ENCODE peak calls at places on chromosome 14, in five cellular contexts. One of them, this sample, is unnamed.
A peak's percentile ranks its signal among the peaks of the same experiment; 100 is the strongest.

GRCh38 chr14:49586673-49587460 is 687 bp upstream of the RPS29 start:
- DNase-seq in SK-N-SH: peak; percentile 60
- DNase-seq in DND-41: peak; percentile 73
- DNase-seq in neuronal stem cell: peak; percentile 70
- DNase-seq in HCT116: peak; percentile 72
- DNase-seq in this sample: peak; percentile 40

GRCh38 chr14:86797075-86797351 is 1196.0 kb downstream of the GALC start:
- DNase-seq in SK-N-SH: no peak
- DNase-seq in DND-41: no peak
- DNase-seq in neuronal stem cell: no peak
- DNase-seq in HCT116: no peak
- DNase-seq in this sample: no peak

GRCh38 chr14:50025073-50025472 is 91.3 kb downstream of the VCPKMT start:
- DNase-seq in SK-N-SH: no peak
- DNase-seq in DND-41: no peak
- DNase-seq in neuronal stem cell: no peak
- DNase-seq in HCT116: no peak
- DNase-seq in this sample: no peak

GRCh38 chr14:61698216-61698980 is 3.1 kb downstream of the HIF1A start:
- DNase-seq in SK-N-SH: no peak
- DNase-seq in DND-41: no peak
- DNase-seq in neuronal stem cell: no peak
- DNase-seq in HCT116: no peak
- DNase-seq in this sample: no peak

GRCh38 chr14:32426596-32427408 is 97.7 kb downstream of the AKAP6 start:
- DNase-seq in SK-N-SH: peak; percentile 58
- DNase-seq in DND-41: no peak
- DNase-seq in neuronal stem cell: no peak
- DNase-seq in HCT116: no peak
- DNase-seq in this sample: no peak

GRCh38 chr14:104798300-104799238 is 2.3 kb upstream of the ZBTB42 start:
- DNase-seq in SK-N-SH: no peak
- DNase-seq in DND-41: no peak
- DNase-seq in neuronal stem cell: no peak
- DNase-seq in HCT116: no peak
- DNase-seq in this sample: no peak

GRCh38 chr14:76386922-76387782 is 11.2 kb downstream of the ESRRB start:
- DNase-seq in SK-N-SH: peak; percentile 90
- DNase-seq in DND-41: peak; percentile 77
- DNase-seq in neuronal stem cell: peak; percentile 80
- DNase-seq in HCT116: peak; percentile 37
- DNase-seq in this sample: peak; percentile 61

GRCh38 chr14:31897581-31898186 is 179.4 kb upstream of the ARHGAP5 start:
- DNase-seq in SK-N-SH: no peak
- DNase-seq in DND-41: no peak
- DNase-seq in neuronal stem cell: no peak
- DNase-seq in HCT116: no peak
- DNase-seq in this sample: no peak

GRCh38 chr14:61643546-61643945 is 51.8 kb upstream of the HIF1A start:
- DNase-seq in SK-N-SH: no peak
- DNase-seq in DND-41: no peak
- DNase-seq in neuronal stem cell: no peak
- DNase-seq in HCT116: no peak
- DNase-seq in this sample: no peak

GRCh38 chr14:70663707-70664179 is 22.0 kb downstream of the TTC9 start:
- DNase-seq in SK-N-SH: no peak
- DNase-seq in DND-41: no peak
- DNase-seq in neuronal stem cell: no peak
- DNase-seq in HCT116: no peak
- DNase-seq in this sample: no peak

GRCh38 chr14:91349481-91350074 is 68.0 kb downstream of the CCDC88C start:
- DNase-seq in SK-N-SH: no peak
- DNase-seq in DND-41: no peak
- DNase-seq in neuronal stem cell: no peak
- DNase-seq in HCT116: no peak
- DNase-seq in this sample: no peak

GRCh38 chr14:69137456-69138188 is 15.3 kb downstream of the DCAF5 start:
- DNase-seq in SK-N-SH: no peak
- DNase-seq in DND-41: no peak
- DNase-seq in neuronal stem cell: no peak
- DNase-seq in HCT116: no peak
- DNase-seq in this sample: no peak

GRCh38 chr14:55271572-55272414 is 572 bp downstream of the FBXO34 start:
- DNase-seq in SK-N-SH: peak; percentile 91
- DNase-seq in DND-41: peak; percentile 65
- DNase-seq in neuronal stem cell: peak; percentile 52
- DNase-seq in HCT116: peak; percentile 67
- DNase-seq in this sample: peak; percentile 80

GRCh38 chr14:55270832-55271571 is at the start of gene FBXO34:
- DNase-seq in SK-N-SH: peak; percentile 97
- DNase-seq in DND-41: peak; percentile 98
- DNase-seq in neuronal stem cell: peak; percentile 98
- DNase-seq in HCT116: peak; percentile 95
- DNase-seq in this sample: peak; percentile 100

GRCh38 chr14:55272922-55273321 is 1.7 kb downstream of the FBXO34 start:
- DNase-seq in SK-N-SH: no peak
- DNase-seq in DND-41: no peak
- DNase-seq in neuronal stem cell: no peak
- DNase-seq in HCT116: no peak
- DNase-seq in this sample: no peak

GRCh38 chr14:55274144-55274543 is 2.9 kb downstream of the FBXO34 start:
- DNase-seq in SK-N-SH: no peak
- DNase-seq in DND-41: no peak
- DNase-seq in neuronal stem cell: no peak
- DNase-seq in HCT116: no peak
- DNase-seq in this sample: no peak

DNA sequence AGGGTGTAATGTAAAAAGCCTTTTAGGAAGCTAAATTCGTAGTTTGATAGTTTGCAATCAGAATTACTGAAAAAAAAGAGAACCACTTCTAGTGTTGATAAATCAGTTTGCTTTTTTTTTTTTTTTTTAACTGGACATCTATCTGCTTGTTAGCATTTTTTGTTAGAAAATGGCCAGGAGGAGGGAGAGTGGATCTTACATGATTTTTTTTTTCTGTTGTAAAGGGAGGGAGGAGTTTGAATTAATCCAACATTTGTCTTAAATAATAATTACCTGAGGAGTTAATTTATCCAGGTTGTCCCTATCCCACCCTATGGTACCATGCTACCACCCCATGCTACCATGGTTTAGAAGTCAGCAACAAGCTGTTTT is 1.2 kb downstream of the FBXO34 start:
- DNase-seq in SK-N-SH: no peak
- DNase-seq in DND-41: no peak
- DNase-seq in neuronal stem cell: no peak
- DNase-seq in HCT116: no peak
- DNase-seq in this sample: no peak
- H3K9ac ChIP-seq in SK-N-SH: peak overlapping the region; percentile 86
- H3K9ac ChIP-seq in DND-41: peak overlapping the region; percentile 86
- H3K9ac ChIP-seq in neuronal stem cell: no peak overlapping the region
- H3K9ac ChIP-seq in HCT116: peak overlapping the region; percentile 94
- H3K9ac ChIP-seq in this sample: peak overlapping the region; percentile 96

GRCh38 chr14:95104911-95105310 is 52.4 kb downstream of the DICER1 start:
- DNase-seq in SK-N-SH: no peak
- DNase-seq in DND-41: no peak
- DNase-seq in neuronal stem cell: no peak
- DNase-seq in HCT116: no peak
- DNase-seq in this sample: no peak
- H3K36me3 ChIP-seq in SK-N-SH: peaks cover 69% of the 10 kb centered on the region
- H3K36me3 ChIP-seq in DND-41: peaks cover 88% of the 10 kb centered on the region
- H3K36me3 ChIP-seq in neuronal stem cell: peaks cover 38% of the 10 kb centered on the region
- H3K36me3 ChIP-seq in HCT116: peaks cover 40% of the 10 kb centered on the region
- H3K36me3 ChIP-seq in this sample: peaks cover 16% of the 10 kb centered on the region

DNA sequence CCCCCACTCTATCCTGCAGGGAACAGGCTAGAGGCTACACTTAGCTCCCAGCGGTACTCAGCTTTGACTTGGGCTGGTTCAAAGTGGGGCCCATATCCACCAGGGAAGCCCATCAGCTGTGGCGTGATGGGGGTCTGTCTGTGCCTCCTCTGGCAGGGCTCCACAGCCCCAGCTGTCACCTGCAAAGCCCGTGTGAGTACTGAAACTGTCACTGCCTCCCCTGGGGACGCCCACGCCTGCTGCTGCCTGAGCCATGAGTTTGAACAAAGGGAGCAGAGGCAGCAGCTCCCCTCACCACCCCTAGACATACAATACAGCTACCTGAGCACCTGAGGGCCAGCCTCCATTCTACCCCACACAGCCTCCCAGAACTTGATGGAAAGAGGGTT is 5.0 kb downstream of the REM2 start:
- DNase-seq in SK-N-SH: no peak
- DNase-seq in DND-41: peak; percentile 19
- DNase-seq in neuronal stem cell: no peak
- DNase-seq in HCT116: no peak
- DNase-seq in this sample: no peak
- H3K9ac ChIP-seq in SK-N-SH: peak overlapping the region; percentile 82
- H3K9ac ChIP-seq in DND-41: no peak overlapping the region
- H3K9ac ChIP-seq in neuronal stem cell: no peak overlapping the region
- H3K9ac ChIP-seq in HCT116: peak overlapping the region; percentile 72
- H3K9ac ChIP-seq in this sample: peak overlapping the region; percentile 47

GRCh38 chr14:77561881-77562280 is 54.6 kb downstream of the SPTLC2 start:
- DNase-seq in SK-N-SH: no peak
- DNase-seq in DND-41: no peak
- DNase-seq in neuronal stem cell: no peak
- DNase-seq in HCT116: no peak
- DNase-seq in this sample: no peak

GRCh38 chr14:77557391-77557790 is 58.8 kb upstream of the ISM2 start:
- DNase-seq in SK-N-SH: no peak
- DNase-seq in DND-41: no peak
- DNase-seq in neuronal stem cell: no peak
- DNase-seq in HCT116: no peak
- DNase-seq in this sample: no peak

GRCh38 chr14:77562681-77563080 is 53.8 kb downstream of the SPTLC2 start:
- DNase-seq in SK-N-SH: no peak
- DNase-seq in DND-41: no peak
- DNase-seq in neuronal stem cell: no peak
- DNase-seq in HCT116: no peak
- DNase-seq in this sample: no peak

GRCh38 chr14:77556946-77557345 is 58.3 kb upstream of the ISM2 start:
- DNase-seq in SK-N-SH: no peak
- DNase-seq in DND-41: no peak
- DNase-seq in neuronal stem cell: no peak
- DNase-seq in HCT116: no peak
- DNase-seq in this sample: no peak

GRCh38 chr14:77559381-77559780 is 57.1 kb downstream of the SPTLC2 start:
- DNase-seq in SK-N-SH: no peak
- DNase-seq in DND-41: no peak
- DNase-seq in neuronal stem cell: no peak
- DNase-seq in HCT116: no peak
- DNase-seq in this sample: no peak
- H3K36me3 ChIP-seq in SK-N-SH: peaks cover 35% of the 10 kb centered on the region
- H3K36me3 ChIP-seq in DND-41: peaks cover 57% of the 10 kb centered on the region
- H3K36me3 ChIP-seq in neuronal stem cell: no peaks in the 10 kb centered on the region
- H3K36me3 ChIP-seq in HCT116: peaks cover 10% of the 10 kb centered on the region
- H3K36me3 ChIP-seq in this sample: no peaks in the 10 kb centered on the region

GRCh38 chr14:100192250-100192671 is 32.8 kb upstream of the DEGS2 start:
- DNase-seq in SK-N-SH: no peak
- DNase-seq in DND-41: peak; percentile 42
- DNase-seq in neuronal stem cell: no peak
- DNase-seq in HCT116: no peak
- DNase-seq in this sample: peak; percentile 27
- H3K9ac ChIP-seq in SK-N-SH: peak overlapping the region; percentile 58
- H3K9ac ChIP-seq in DND-41: peak overlapping the region; percentile 90
- H3K9ac ChIP-seq in neuronal stem cell: peak overlapping the region; percentile 84
- H3K9ac ChIP-seq in HCT116: peak overlapping the region; percentile 87
- H3K9ac ChIP-seq in this sample: peak overlapping the region; percentile 78

GRCh38 chr14:55645148-55645547 is 65.1 kb downstream of the KTN1 start:
- DNase-seq in SK-N-SH: no peak
- DNase-seq in DND-41: no peak
- DNase-seq in neuronal stem cell: no peak
- DNase-seq in HCT116: no peak
- DNase-seq in this sample: no peak

GRCh38 chr14:55641954-55642353 is 61.9 kb downstream of the KTN1 start:
- DNase-seq in SK-N-SH: no peak
- DNase-seq in DND-41: no peak
- DNase-seq in neuronal stem cell: no peak
- DNase-seq in HCT116: no peak
- DNase-seq in this sample: no peak

GRCh38 chr14:55641290-55641689 is 61.3 kb downstream of the KTN1 start:
- DNase-seq in SK-N-SH: no peak
- DNase-seq in DND-41: no peak
- DNase-seq in neuronal stem cell: no peak
- DNase-seq in HCT116: no peak
- DNase-seq in this sample: no peak

GRCh38 chr14:55650992-55651391 is 71.0 kb downstream of the KTN1 start:
- DNase-seq in SK-N-SH: no peak
- DNase-seq in DND-41: no peak
- DNase-seq in neuronal stem cell: no peak
- DNase-seq in HCT116: no peak
- DNase-seq in this sample: no peak

DNA sequence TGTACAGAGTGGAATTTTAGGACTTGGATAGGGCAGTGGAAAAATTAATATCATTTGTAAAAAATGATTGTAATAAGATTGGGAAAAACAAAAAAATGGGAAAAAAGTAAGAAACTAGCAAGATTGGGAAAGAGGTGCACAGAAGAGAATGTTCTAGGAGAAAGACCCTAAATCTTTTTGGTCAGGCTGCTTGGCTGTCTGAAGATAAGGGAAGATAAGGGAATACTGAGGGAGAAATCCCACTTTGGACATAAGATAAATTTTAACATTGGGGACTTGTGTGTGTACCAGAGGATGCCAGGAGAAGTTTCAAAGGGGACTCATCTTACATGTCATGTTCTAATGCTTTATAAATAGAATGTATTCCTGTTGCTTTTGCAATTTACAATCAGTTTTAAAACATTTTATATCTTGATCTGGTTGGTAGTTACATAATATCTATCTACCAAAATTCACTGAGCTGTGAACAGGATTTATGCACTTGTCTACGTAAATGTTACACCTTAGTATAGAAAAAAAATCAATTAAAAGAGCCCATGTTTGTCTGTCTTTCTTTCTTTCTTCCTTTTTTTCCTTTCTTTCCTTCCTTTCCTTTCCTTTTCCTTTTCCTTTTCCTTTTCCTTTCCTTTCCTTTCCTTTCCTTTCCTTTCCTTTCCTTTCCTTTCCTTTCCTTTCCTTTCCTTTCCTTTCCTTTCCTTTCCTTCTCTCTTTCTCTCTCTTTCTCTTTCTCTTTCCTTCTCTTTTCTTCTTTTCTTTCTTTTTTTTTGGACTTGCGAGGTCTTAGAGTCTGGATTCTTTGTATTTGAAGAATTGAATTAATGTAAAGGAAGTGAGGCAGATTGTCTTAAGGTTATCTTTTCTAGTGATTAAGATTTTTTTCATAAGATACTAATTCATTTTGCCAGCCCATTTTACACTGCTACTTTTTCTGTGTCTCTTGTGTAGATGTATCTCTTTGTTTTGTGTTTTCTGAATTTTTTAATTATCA is 66.1 kb downstream of the KTN1 start:
- DNase-seq in SK-N-SH: no peak
- DNase-seq in DND-41: no peak
- DNase-seq in neuronal stem cell: no peak
- DNase-seq in HCT116: no peak
- DNase-seq in this sample: no peak
- H3K36me3 ChIP-seq in SK-N-SH: peaks cover 71% of the 10 kb centered on the region
- H3K36me3 ChIP-seq in DND-41: peaks cover 58% of the 10 kb centered on the region
- H3K36me3 ChIP-seq in neuronal stem cell: peaks cover 5% of the 10 kb centered on the region
- H3K36me3 ChIP-seq in HCT116: peaks cover 55% of the 10 kb centered on the region
- H3K36me3 ChIP-seq in this sample: no peaks in the 10 kb centered on the region

This sample was measured in colonic mucosa.